ENCODE peak calls at places on chromosome 1, in ten cellular contexts. One of them, this sample, is unnamed.

GRCh38 chr1:1947493-1947892 is 28.4 kb upstream of the TMEM52 start:
- DNase-seq in stimulated activated naive CD8-positive, alpha-beta T cell treated with anti-CD3 and anti-CD28 coated beads, Interleukin-15, Interleukin-2, amounts not matched to agents 100 U/mL and 50 U/mL, for 24 hours: no peak
- DNase-seq in GM23338: no peak
- DNase-seq in kidney glomerular epithelial cell: no peak
- DNase-seq in breast epithelium: no peak
- DNase-seq in activated CD8-positive, alpha-beta memory T cell treated with anti-CD3 and anti-CD28 coated beads, Interleukin-2, amount 50 U/mL, for 4 hours: no peak
- DNase-seq in cardiac fibroblast: no peak
- DNase-seq in dermis blood vessel endothelial cell: no peak
- DNase-seq in A172: no peak
- DNase-seq in HEK293T: no peak
- DNase-seq in this sample: no peak

GRCh38 chr1:192732787-192733186 is 76.1 kb upstream of the RGS2 start:
- DNase-seq in kidney glomerular epithelial cell: no peak
- DNase-seq in stimulated activated naive CD8-positive, alpha-beta T cell treated with anti-CD3 and anti-CD28 coated beads, Interleukin-15, Interleukin-2, amounts not matched to agents 100 U/mL and 50 U/mL, for 24 hours: no peak
- DNase-seq in GM23338: peak
- DNase-seq in HEK293T: peak
- DNase-seq in breast epithelium: no peak
- DNase-seq in dermis blood vessel endothelial cell: no peak
- DNase-seq in A172: peak
- DNase-seq in cardiac fibroblast: no peak
- DNase-seq in activated CD8-positive, alpha-beta memory T cell treated with anti-CD3 and anti-CD28 coated beads, Interleukin-2, amount 50 U/mL, for 4 hours: no peak
- DNase-seq in this sample: peak

GRCh38 chr1:39360726-39361125 is 130.7 kb upstream of the BMP8A start:
- DNase-seq in A172: no peak
- DNase-seq in HEK293T: no peak
- DNase-seq in kidney glomerular epithelial cell: no peak
- DNase-seq in activated CD8-positive, alpha-beta memory T cell treated with anti-CD3 and anti-CD28 coated beads, Interleukin-2, amount 50 U/mL, for 4 hours: no peak
- DNase-seq in GM23338: no peak
- DNase-seq in stimulated activated naive CD8-positive, alpha-beta T cell treated with anti-CD3 and anti-CD28 coated beads, Interleukin-15, Interleukin-2, amounts not matched to agents 100 U/mL and 50 U/mL, for 24 hours: no peak
- DNase-seq in cardiac fibroblast: peak
- DNase-seq in dermis blood vessel endothelial cell: peak
- DNase-seq in breast epithelium: no peak
- DNase-seq in this sample: no peak

GRCh38 chr1:173020138-173020742 is 30.5 kb downstream of the TNFSF18 start:
- DNase-seq in A172: no peak
- DNase-seq in HEK293T: no peak
- DNase-seq in stimulated activated naive CD8-positive, alpha-beta T cell treated with anti-CD3 and anti-CD28 coated beads, Interleukin-15, Interleukin-2, amounts not matched to agents 100 U/mL and 50 U/mL, for 24 hours: no peak
- DNase-seq in kidney glomerular epithelial cell: no peak
- DNase-seq in breast epithelium: no peak
- DNase-seq in activated CD8-positive, alpha-beta memory T cell treated with anti-CD3 and anti-CD28 coated beads, Interleukin-2, amount 50 U/mL, for 4 hours: no peak
- DNase-seq in GM23338: no peak
- DNase-seq in cardiac fibroblast: no peak
- DNase-seq in dermis blood vessel endothelial cell: no peak
- DNase-seq in this sample: no peak

GRCh38 chr1:63230722-63231121 is 91.6 kb upstream of the FOXD3 start:
- DNase-seq in stimulated activated naive CD8-positive, alpha-beta T cell treated with anti-CD3 and anti-CD28 coated beads, Interleukin-15, Interleukin-2, amounts not matched to agents 100 U/mL and 50 U/mL, for 24 hours: no peak
- DNase-seq in cardiac fibroblast: no peak
- DNase-seq in A172: no peak
- DNase-seq in breast epithelium: no peak
- DNase-seq in HEK293T: no peak
- DNase-seq in kidney glomerular epithelial cell: no peak
- DNase-seq in GM23338: no peak
- DNase-seq in activated CD8-positive, alpha-beta memory T cell treated with anti-CD3 and anti-CD28 coated beads, Interleukin-2, amount 50 U/mL, for 4 hours: no peak
- DNase-seq in dermis blood vessel endothelial cell: no peak
- DNase-seq in this sample: no peak

GRCh38 chr1:23422955-23423354 is 1.6 kb downstream of the TCEA3 start:
- DNase-seq in dermis blood vessel endothelial cell: no peak
- DNase-seq in GM23338: no peak
- DNase-seq in cardiac fibroblast: peak
- DNase-seq in HEK293T: no peak
- DNase-seq in breast epithelium: no peak
- DNase-seq in A172: no peak
- DNase-seq in kidney glomerular epithelial cell: no peak
- DNase-seq in stimulated activated naive CD8-positive, alpha-beta T cell treated with anti-CD3 and anti-CD28 coated beads, Interleukin-15, Interleukin-2, amounts not matched to agents 100 U/mL and 50 U/mL, for 24 hours: peak
- DNase-seq in activated CD8-positive, alpha-beta memory T cell treated with anti-CD3 and anti-CD28 coated beads, Interleukin-2, amount 50 U/mL, for 4 hours: no peak
- DNase-seq in this sample: no peak

GRCh38 chr1:27428316-27429028 is 36.0 kb downstream of the GPR3 start:
- DNase-seq in activated CD8-positive, alpha-beta memory T cell treated with anti-CD3 and anti-CD28 coated beads, Interleukin-2, amount 50 U/mL, for 4 hours: no peak
- DNase-seq in stimulated activated naive CD8-positive, alpha-beta T cell treated with anti-CD3 and anti-CD28 coated beads, Interleukin-15, Interleukin-2, amounts not matched to agents 100 U/mL and 50 U/mL, for 24 hours: peak
- DNase-seq in HEK293T: no peak
- DNase-seq in cardiac fibroblast: peak
- DNase-seq in breast epithelium: peak
- DNase-seq in dermis blood vessel endothelial cell: peak
- DNase-seq in A172: no peak
- DNase-seq in kidney glomerular epithelial cell: no peak
- DNase-seq in GM23338: peak
- DNase-seq in this sample: no peak

GRCh38 chr1:8816831-8817412 is 518 bp downstream of the RERE start:
- DNase-seq in stimulated activated naive CD8-positive, alpha-beta T cell treated with anti-CD3 and anti-CD28 coated beads, Interleukin-15, Interleukin-2, amounts not matched to agents 100 U/mL and 50 U/mL, for 24 hours: peak
- DNase-seq in HEK293T: no peak
- DNase-seq in GM23338: peak
- DNase-seq in activated CD8-positive, alpha-beta memory T cell treated with anti-CD3 and anti-CD28 coated beads, Interleukin-2, amount 50 U/mL, for 4 hours: peak
- DNase-seq in kidney glomerular epithelial cell: peak
- DNase-seq in A172: no peak
- DNase-seq in dermis blood vessel endothelial cell: peak
- DNase-seq in breast epithelium: no peak
- DNase-seq in cardiac fibroblast: peak
- DNase-seq in this sample: no peak

GRCh38 chr1:23732363-23733224 is 10.7 kb upstream of the ELOA start:
- DNase-seq in A172: no peak
- DNase-seq in activated CD8-positive, alpha-beta memory T cell treated with anti-CD3 and anti-CD28 coated beads, Interleukin-2, amount 50 U/mL, for 4 hours: no peak
- DNase-seq in breast epithelium: no peak
- DNase-seq in cardiac fibroblast: peak
- DNase-seq in dermis blood vessel endothelial cell: no peak
- DNase-seq in stimulated activated naive CD8-positive, alpha-beta T cell treated with anti-CD3 and anti-CD28 coated beads, Interleukin-15, Interleukin-2, amounts not matched to agents 100 U/mL and 50 U/mL, for 24 hours: no peak
- DNase-seq in GM23338: no peak
- DNase-seq in kidney glomerular epithelial cell: peak
- DNase-seq in HEK293T: no peak
- DNase-seq in this sample: no peak

GRCh38 chr1:165880993-165881392 is 53.6 kb downstream of the UCK2 start:
- DNase-seq in kidney glomerular epithelial cell: no peak
- DNase-seq in dermis blood vessel endothelial cell: no peak
- DNase-seq in A172: no peak
- DNase-seq in HEK293T: no peak
- DNase-seq in cardiac fibroblast: no peak
- DNase-seq in activated CD8-positive, alpha-beta memory T cell treated with anti-CD3 and anti-CD28 coated beads, Interleukin-2, amount 50 U/mL, for 4 hours: no peak
- DNase-seq in GM23338: no peak
- DNase-seq in breast epithelium: no peak
- DNase-seq in stimulated activated naive CD8-positive, alpha-beta T cell treated with anti-CD3 and anti-CD28 coated beads, Interleukin-15, Interleukin-2, amounts not matched to agents 100 U/mL and 50 U/mL, for 24 hours: no peak
- DNase-seq in this sample: no peak

GRCh38 chr1:111927652-111928051 is 61.8 kb downstream of the KCND3 start:
- DNase-seq in dermis blood vessel endothelial cell: no peak
- DNase-seq in HEK293T: no peak
- DNase-seq in A172: no peak
- DNase-seq in cardiac fibroblast: no peak
- DNase-seq in kidney glomerular epithelial cell: no peak
- DNase-seq in stimulated activated naive CD8-positive, alpha-beta T cell treated with anti-CD3 and anti-CD28 coated beads, Interleukin-15, Interleukin-2, amounts not matched to agents 100 U/mL and 50 U/mL, for 24 hours: no peak
- DNase-seq in breast epithelium: no peak
- DNase-seq in activated CD8-positive, alpha-beta memory T cell treated with anti-CD3 and anti-CD28 coated beads, Interleukin-2, amount 50 U/mL, for 4 hours: no peak
- DNase-seq in GM23338: no peak
- DNase-seq in this sample: no peak

GRCh38 chr1:9426291-9426711 is 113.0 kb upstream of the SLC25A33 start:
- DNase-seq in dermis blood vessel endothelial cell: no peak
- DNase-seq in breast epithelium: no peak
- DNase-seq in stimulated activated naive CD8-positive, alpha-beta T cell treated with anti-CD3 and anti-CD28 coated beads, Interleukin-15, Interleukin-2, amounts not matched to agents 100 U/mL and 50 U/mL, for 24 hours: peak
- DNase-seq in cardiac fibroblast: no peak
- DNase-seq in A172: no peak
- DNase-seq in kidney glomerular epithelial cell: no peak
- DNase-seq in HEK293T: no peak
- DNase-seq in GM23338: no peak
- DNase-seq in activated CD8-positive, alpha-beta memory T cell treated with anti-CD3 and anti-CD28 coated beads, Interleukin-2, amount 50 U/mL, for 4 hours: peak
- DNase-seq in this sample: no peak

GRCh38 chr1:203462878-203463277 is 12.7 kb upstream of the PRELP start:
- DNase-seq in cardiac fibroblast: peak
- DNase-seq in HEK293T: no peak
- DNase-seq in activated CD8-positive, alpha-beta memory T cell treated with anti-CD3 and anti-CD28 coated beads, Interleukin-2, amount 50 U/mL, for 4 hours: no peak
- DNase-seq in A172: peak
- DNase-seq in GM23338: no peak
- DNase-seq in dermis blood vessel endothelial cell: no peak
- DNase-seq in kidney glomerular epithelial cell: peak
- DNase-seq in stimulated activated naive CD8-positive, alpha-beta T cell treated with anti-CD3 and anti-CD28 coated beads, Interleukin-15, Interleukin-2, amounts not matched to agents 100 U/mL and 50 U/mL, for 24 hours: no peak
- DNase-seq in breast epithelium: no peak
- DNase-seq in this sample: no peak

GRCh38 chr1:19525607-19526545 is 40.5 kb upstream of the CAPZB start:
- DNase-seq in GM23338: no peak
- DNase-seq in A172: no peak
- DNase-seq in cardiac fibroblast: no peak
- DNase-seq in kidney glomerular epithelial cell: no peak
- DNase-seq in activated CD8-positive, alpha-beta memory T cell treated with anti-CD3 and anti-CD28 coated beads, Interleukin-2, amount 50 U/mL, for 4 hours: no peak
- DNase-seq in dermis blood vessel endothelial cell: no peak
- DNase-seq in HEK293T: no peak
- DNase-seq in stimulated activated naive CD8-positive, alpha-beta T cell treated with anti-CD3 and anti-CD28 coated beads, Interleukin-15, Interleukin-2, amounts not matched to agents 100 U/mL and 50 U/mL, for 24 hours: no peak
- DNase-seq in breast epithelium: no peak
- DNase-seq in this sample: no peak

GRCh38 chr1:76160225-76160624 is 85.7 kb downstream of the ST6GALNAC3 start:
- DNase-seq in HEK293T: no peak
- DNase-seq in activated CD8-positive, alpha-beta memory T cell treated with anti-CD3 and anti-CD28 coated beads, Interleukin-2, amount 50 U/mL, for 4 hours: no peak
- DNase-seq in stimulated activated naive CD8-positive, alpha-beta T cell treated with anti-CD3 and anti-CD28 coated beads, Interleukin-15, Interleukin-2, amounts not matched to agents 100 U/mL and 50 U/mL, for 24 hours: no peak
- DNase-seq in cardiac fibroblast: no peak
- DNase-seq in kidney glomerular epithelial cell: no peak
- DNase-seq in dermis blood vessel endothelial cell: no peak
- DNase-seq in GM23338: no peak
- DNase-seq in A172: no peak
- DNase-seq in breast epithelium: no peak
- DNase-seq in this sample: no peak

GRCh38 chr1:14733053-14733778 is 134.7 kb downstream of the KAZN start:
- DNase-seq in breast epithelium: no peak
- DNase-seq in activated CD8-positive, alpha-beta memory T cell treated with anti-CD3 and anti-CD28 coated beads, Interleukin-2, amount 50 U/mL, for 4 hours: no peak
- DNase-seq in cardiac fibroblast: no peak
- DNase-seq in dermis blood vessel endothelial cell: no peak
- DNase-seq in stimulated activated naive CD8-positive, alpha-beta T cell treated with anti-CD3 and anti-CD28 coated beads, Interleukin-15, Interleukin-2, amounts not matched to agents 100 U/mL and 50 U/mL, for 24 hours: no peak
- DNase-seq in kidney glomerular epithelial cell: peak
- DNase-seq in HEK293T: no peak
- DNase-seq in A172: peak
- DNase-seq in GM23338: peak
- DNase-seq in this sample: peak

GRCh38 chr1:178684542-178685000 is 40.5 kb upstream of the RALGPS2 start:
- DNase-seq in A172: peak
- DNase-seq in dermis blood vessel endothelial cell: peak
- DNase-seq in HEK293T: no peak
- DNase-seq in kidney glomerular epithelial cell: peak
- DNase-seq in stimulated activated naive CD8-positive, alpha-beta T cell treated with anti-CD3 and anti-CD28 coated beads, Interleukin-15, Interleukin-2, amounts not matched to agents 100 U/mL and 50 U/mL, for 24 hours: no peak
- DNase-seq in cardiac fibroblast: peak
- DNase-seq in GM23338: no peak
- DNase-seq in activated CD8-positive, alpha-beta memory T cell treated with anti-CD3 and anti-CD28 coated beads, Interleukin-2, amount 50 U/mL, for 4 hours: no peak
- DNase-seq in breast epithelium: no peak
- DNase-seq in this sample: no peak

GRCh38 chr1:161763522-161764098 is 2.5 kb upstream of the ATF6 start:
- DNase-seq in breast epithelium: no peak
- DNase-seq in dermis blood vessel endothelial cell: peak
- DNase-seq in cardiac fibroblast: no peak
- DNase-seq in stimulated activated naive CD8-positive, alpha-beta T cell treated with anti-CD3 and anti-CD28 coated beads, Interleukin-15, Interleukin-2, amounts not matched to agents 100 U/mL and 50 U/mL, for 24 hours: peak
- DNase-seq in HEK293T: peak
- DNase-seq in kidney glomerular epithelial cell: peak
- DNase-seq in GM23338: peak
- DNase-seq in activated CD8-positive, alpha-beta memory T cell treated with anti-CD3 and anti-CD28 coated beads, Interleukin-2, amount 50 U/mL, for 4 hours: peak
- DNase-seq in A172: peak
- DNase-seq in this sample: peak

GRCh38 chr1:81477704-81478103 is 323.0 kb upstream of the ADGRL2 start:
- DNase-seq in dermis blood vessel endothelial cell: no peak
- DNase-seq in kidney glomerular epithelial cell: no peak
- DNase-seq in cardiac fibroblast: peak
- DNase-seq in breast epithelium: no peak
- DNase-seq in stimulated activated naive CD8-positive, alpha-beta T cell treated with anti-CD3 and anti-CD28 coated beads, Interleukin-15, Interleukin-2, amounts not matched to agents 100 U/mL and 50 U/mL, for 24 hours: no peak
- DNase-seq in GM23338: no peak
- DNase-seq in HEK293T: no peak
- DNase-seq in activated CD8-positive, alpha-beta memory T cell treated with anti-CD3 and anti-CD28 coated beads, Interleukin-2, amount 50 U/mL, for 4 hours: no peak
- DNase-seq in A172: peak
- DNase-seq in this sample: no peak

GRCh38 chr1:234564035-234565029 is 45.6 kb downstream of the IRF2BP2 start:
- DNase-seq in A172: peak
- DNase-seq in activated CD8-positive, alpha-beta memory T cell treated with anti-CD3 and anti-CD28 coated beads, Interleukin-2, amount 50 U/mL, for 4 hours: no peak
- DNase-seq in GM23338: no peak
- DNase-seq in dermis blood vessel endothelial cell: peak
- DNase-seq in HEK293T: no peak
- DNase-seq in breast epithelium: peak
- DNase-seq in stimulated activated naive CD8-positive, alpha-beta T cell treated with anti-CD3 and anti-CD28 coated beads, Interleukin-15, Interleukin-2, amounts not matched to agents 100 U/mL and 50 U/mL, for 24 hours: no peak
- DNase-seq in cardiac fibroblast: peak
- DNase-seq in kidney glomerular epithelial cell: peak
- DNase-seq in this sample: no peak

GRCh38 chr1:228342627-228343210 is 63.9 kb downstream of the TRIM11 start:
- DNase-seq in breast epithelium: peak
- DNase-seq in A172: no peak
- DNase-seq in kidney glomerular epithelial cell: no peak
- DNase-seq in GM23338: no peak
- DNase-seq in stimulated activated naive CD8-positive, alpha-beta T cell treated with anti-CD3 and anti-CD28 coated beads, Interleukin-15, Interleukin-2, amounts not matched to agents 100 U/mL and 50 U/mL, for 24 hours: no peak
- DNase-seq in cardiac fibroblast: no peak
- DNase-seq in activated CD8-positive, alpha-beta memory T cell treated with anti-CD3 and anti-CD28 coated beads, Interleukin-2, amount 50 U/mL, for 4 hours: no peak
- DNase-seq in dermis blood vessel endothelial cell: no peak
- DNase-seq in HEK293T: no peak
- DNase-seq in this sample: no peak

GRCh38 chr1:170857955-170858354 is 77.4 kb upstream of the MROH9 start:
- DNase-seq in HEK293T: no peak
- DNase-seq in GM23338: no peak
- DNase-seq in breast epithelium: no peak
- DNase-seq in cardiac fibroblast: no peak
- DNase-seq in dermis blood vessel endothelial cell: no peak
- DNase-seq in A172: no peak
- DNase-seq in kidney glomerular epithelial cell: no peak
- DNase-seq in stimulated activated naive CD8-positive, alpha-beta T cell treated with anti-CD3 and anti-CD28 coated beads, Interleukin-15, Interleukin-2, amounts not matched to agents 100 U/mL and 50 U/mL, for 24 hours: no peak
- DNase-seq in activated CD8-positive, alpha-beta memory T cell treated with anti-CD3 and anti-CD28 coated beads, Interleukin-2, amount 50 U/mL, for 4 hours: no peak
- DNase-seq in this sample: no peak

GRCh38 chr1:230153655-230154296 is 86.7 kb downstream of the GALNT2 start:
- DNase-seq in A172: no peak
- DNase-seq in HEK293T: no peak
- DNase-seq in activated CD8-positive, alpha-beta memory T cell treated with anti-CD3 and anti-CD28 coated beads, Interleukin-2, amount 50 U/mL, for 4 hours: no peak
- DNase-seq in stimulated activated naive CD8-positive, alpha-beta T cell treated with anti-CD3 and anti-CD28 coated beads, Interleukin-15, Interleukin-2, amounts not matched to agents 100 U/mL and 50 U/mL, for 24 hours: no peak
- DNase-seq in breast epithelium: no peak
- DNase-seq in cardiac fibroblast: peak
- DNase-seq in GM23338: no peak
- DNase-seq in dermis blood vessel endothelial cell: no peak
- DNase-seq in kidney glomerular epithelial cell: no peak
- DNase-seq in this sample: peak

GRCh38 chr1:84853743-84854721 is 39.0 kb downstream of the LPAR3 start:
- DNase-seq in kidney glomerular epithelial cell: peak
- DNase-seq in HEK293T: no peak
- DNase-seq in A172: peak
- DNase-seq in breast epithelium: no peak
- DNase-seq in stimulated activated naive CD8-positive, alpha-beta T cell treated with anti-CD3 and anti-CD28 coated beads, Interleukin-15, Interleukin-2, amounts not matched to agents 100 U/mL and 50 U/mL, for 24 hours: no peak
- DNase-seq in dermis blood vessel endothelial cell: peak
- DNase-seq in activated CD8-positive, alpha-beta memory T cell treated with anti-CD3 and anti-CD28 coated beads, Interleukin-2, amount 50 U/mL, for 4 hours: no peak
- DNase-seq in GM23338: no peak
- DNase-seq in cardiac fibroblast: peak
- DNase-seq in this sample: peak

GRCh38 chr1:200901796-200902444 is 7.2 kb downstream of the INAVA start:
- DNase-seq in HEK293T: no peak
- DNase-seq in activated CD8-positive, alpha-beta memory T cell treated with anti-CD3 and anti-CD28 coated beads, Interleukin-2, amount 50 U/mL, for 4 hours: no peak
- DNase-seq in kidney glomerular epithelial cell: no peak
- DNase-seq in breast epithelium: no peak
- DNase-seq in dermis blood vessel endothelial cell: no peak
- DNase-seq in cardiac fibroblast: no peak
- DNase-seq in A172: no peak
- DNase-seq in GM23338: no peak
- DNase-seq in stimulated activated naive CD8-positive, alpha-beta T cell treated with anti-CD3 and anti-CD28 coated beads, Interleukin-15, Interleukin-2, amounts not matched to agents 100 U/mL and 50 U/mL, for 24 hours: no peak
- DNase-seq in this sample: no peak

GRCh38 chr1:59596432-59596831 is 218.3 kb upstream of the HOOK1 start:
- DNase-seq in kidney glomerular epithelial cell: peak
- DNase-seq in HEK293T: no peak
- DNase-seq in cardiac fibroblast: peak
- DNase-seq in GM23338: no peak
- DNase-seq in A172: peak
- DNase-seq in dermis blood vessel endothelial cell: peak
- DNase-seq in stimulated activated naive CD8-positive, alpha-beta T cell treated with anti-CD3 and anti-CD28 coated beads, Interleukin-15, Interleukin-2, amounts not matched to agents 100 U/mL and 50 U/mL, for 24 hours: no peak
- DNase-seq in breast epithelium: no peak
- DNase-seq in activated CD8-positive, alpha-beta memory T cell treated with anti-CD3 and anti-CD28 coated beads, Interleukin-2, amount 50 U/mL, for 4 hours: no peak
- DNase-seq in this sample: no peak

GRCh38 chr1:21830792-21831453 is 18.9 kb downstream of the LDLRAD2 start:
- DNase-seq in breast epithelium: no peak
- DNase-seq in kidney glomerular epithelial cell: no peak
- DNase-seq in cardiac fibroblast: no peak
- DNase-seq in stimulated activated naive CD8-positive, alpha-beta T cell treated with anti-CD3 and anti-CD28 coated beads, Interleukin-15, Interleukin-2, amounts not matched to agents 100 U/mL and 50 U/mL, for 24 hours: no peak
- DNase-seq in GM23338: no peak
- DNase-seq in dermis blood vessel endothelial cell: no peak
- DNase-seq in activated CD8-positive, alpha-beta memory T cell treated with anti-CD3 and anti-CD28 coated beads, Interleukin-2, amount 50 U/mL, for 4 hours: no peak
- DNase-seq in A172: no peak
- DNase-seq in HEK293T: no peak
- DNase-seq in this sample: no peak

GRCh38 chr1:103467100-103467499 is 58.4 kb upstream of the RNPC3 start:
- DNase-seq in stimulated activated naive CD8-positive, alpha-beta T cell treated with anti-CD3 and anti-CD28 coated beads, Interleukin-15, Interleukin-2, amounts not matched to agents 100 U/mL and 50 U/mL, for 24 hours: no peak
- DNase-seq in A172: no peak
- DNase-seq in cardiac fibroblast: no peak
- DNase-seq in GM23338: no peak
- DNase-seq in activated CD8-positive, alpha-beta memory T cell treated with anti-CD3 and anti-CD28 coated beads, Interleukin-2, amount 50 U/mL, for 4 hours: no peak
- DNase-seq in dermis blood vessel endothelial cell: no peak
- DNase-seq in HEK293T: no peak
- DNase-seq in kidney glomerular epithelial cell: no peak
- DNase-seq in breast epithelium: no peak
- DNase-seq in this sample: no peak

This sample was measured in A673.